ENCODE peak calls at places on chromosome 18, in five cellular contexts. One of them, this sample, is unnamed.

GRCh38 chr18:48833701-48834394 is 116.9 kb downstream of the SMAD7 start:
- DNase-seq in choroid plexus epithelial cell: no peak
- DNase-seq in fibroblast of the aortic adventitia: no peak
- DNase-seq in breast epithelium: no peak
- DNase-seq in H1: no peak
- DNase-seq in this sample: peak; percentile 37

GRCh38 chr18:78512080-78512601 is 467.5 kb upstream of the SALL3 start:
- DNase-seq in choroid plexus epithelial cell: no peak
- DNase-seq in fibroblast of the aortic adventitia: no peak
- DNase-seq in breast epithelium: no peak
- DNase-seq in H1: no peak
- DNase-seq in this sample: no peak

GRCh38 chr18:13649397-13650252 is 76.7 kb downstream of the FAM210A start:
- DNase-seq in choroid plexus epithelial cell: no peak
- DNase-seq in fibroblast of the aortic adventitia: no peak
- DNase-seq in breast epithelium: no peak
- DNase-seq in H1: no peak
- DNase-seq in this sample: no peak

GRCh38 chr18:8701546-8702118 is 3.7 kb upstream of the MTCL1 start:
- DNase-seq in choroid plexus epithelial cell: peak; percentile 89
- DNase-seq in fibroblast of the aortic adventitia: peak; percentile 87
- DNase-seq in breast epithelium: no peak
- DNase-seq in H1: no peak
- DNase-seq in this sample: peak; percentile 91

GRCh38 chr18:10518595-10519273 is 7.1 kb upstream of the NAPG start:
- DNase-seq in choroid plexus epithelial cell: peak; percentile 55
- DNase-seq in fibroblast of the aortic adventitia: peak; percentile 39
- DNase-seq in breast epithelium: no peak
- DNase-seq in H1: no peak
- DNase-seq in this sample: peak; percentile 52

GRCh38 chr18:73365018-73365417 is 497.2 kb upstream of the NETO1 start:
- DNase-seq in choroid plexus epithelial cell: peak; percentile 89
- DNase-seq in fibroblast of the aortic adventitia: peak; percentile 67
- DNase-seq in breast epithelium: no peak
- DNase-seq in H1: no peak
- DNase-seq in this sample: peak; percentile 41

GRCh38 chr18:43031169-43031568 is 84.3 kb downstream of the RIT2 start:
- DNase-seq in choroid plexus epithelial cell: peak; percentile 26
- DNase-seq in fibroblast of the aortic adventitia: no peak
- DNase-seq in breast epithelium: no peak
- DNase-seq in H1: no peak
- DNase-seq in this sample: no peak

GRCh38 chr18:58863539-58864145 is 1.0 kb upstream of the ZNF532 start:
- DNase-seq in choroid plexus epithelial cell: peak; percentile 55
- DNase-seq in fibroblast of the aortic adventitia: no peak
- DNase-seq in breast epithelium: no peak
- DNase-seq in H1: no peak
- DNase-seq in this sample: peak; percentile 44

GRCh38 chr18:41936471-41937134 is 18.4 kb upstream of the PIK3C3 start:
- DNase-seq in choroid plexus epithelial cell: peak; percentile 34
- DNase-seq in fibroblast of the aortic adventitia: no peak
- DNase-seq in breast epithelium: no peak
- DNase-seq in H1: no peak
- DNase-seq in this sample: no peak

GRCh38 chr18:9336827-9337226 is 2.3 kb downstream of the TWSG1 start:
- DNase-seq in choroid plexus epithelial cell: no peak
- DNase-seq in fibroblast of the aortic adventitia: no peak
- DNase-seq in breast epithelium: no peak
- DNase-seq in H1: no peak
- DNase-seq in this sample: no peak

GRCh38 chr18:48039769-48040215 is 109.3 kb upstream of the SMAD2 start:
- DNase-seq in choroid plexus epithelial cell: no peak
- DNase-seq in fibroblast of the aortic adventitia: no peak
- DNase-seq in breast epithelium: no peak
- DNase-seq in H1: no peak
- DNase-seq in this sample: no peak

GRCh38 chr18:12442946-12443345 is 35.2 kb downstream of the PRELID3A start:
- DNase-seq in choroid plexus epithelial cell: peak; percentile 46
- DNase-seq in fibroblast of the aortic adventitia: peak; percentile 34
- DNase-seq in breast epithelium: no peak
- DNase-seq in H1: no peak
- DNase-seq in this sample: peak; percentile 37

GRCh38 chr18:71405142-71405806 is 1116.4 kb downstream of the SOCS6 start:
- DNase-seq in choroid plexus epithelial cell: no peak
- DNase-seq in fibroblast of the aortic adventitia: no peak
- DNase-seq in breast epithelium: no peak
- DNase-seq in H1: no peak
- DNase-seq in this sample: no peak

GRCh38 chr18:37667836-37668235 is 102.2 kb upstream of the CELF4 start:
- DNase-seq in choroid plexus epithelial cell: no peak
- DNase-seq in fibroblast of the aortic adventitia: no peak
- DNase-seq in breast epithelium: no peak
- DNase-seq in H1: no peak
- DNase-seq in this sample: no peak
- H3K4me3 ChIP-seq in choroid plexus epithelial cell: no peak overlapping the region
- H3K4me3 ChIP-seq in fibroblast of the aortic adventitia: no peak overlapping the region
- H3K4me3 ChIP-seq in breast epithelium: no peak overlapping the region
- H3K4me3 ChIP-seq in H1: no peak overlapping the region
- H3K4me3 ChIP-seq in this sample: no peak overlapping the region

GRCh38 chr18:3151379-3152264 is 68.1 kb downstream of the MYOM1 start:
- DNase-seq in choroid plexus epithelial cell: peak; percentile 62
- DNase-seq in fibroblast of the aortic adventitia: peak; percentile 50
- DNase-seq in breast epithelium: no peak
- DNase-seq in H1: no peak
- DNase-seq in this sample: peak; percentile 63
- TF ChIP-seq CTCF in choroid plexus epithelial cell: peak; percentile 69
- TF ChIP-seq CTCF in fibroblast of the aortic adventitia: peak; percentile 78
- TF ChIP-seq CTCF in breast epithelium: peak; percentile 46
- TF ChIP-seq CTCF in H1: peak; percentile 52
- TF ChIP-seq CTCF in this sample: peak; percentile 82

GRCh38 chr18:50970006-50970405 is 2.2 kb downstream of the ELAC1 start:
- DNase-seq in choroid plexus epithelial cell: no peak
- DNase-seq in fibroblast of the aortic adventitia: no peak
- DNase-seq in breast epithelium: no peak
- DNase-seq in H1: no peak
- DNase-seq in this sample: no peak

GRCh38 chr18:50967714-50968661 is at the start of gene ELAC1:
- DNase-seq in choroid plexus epithelial cell: peak; percentile 81
- DNase-seq in fibroblast of the aortic adventitia: peak; percentile 78
- DNase-seq in breast epithelium: peak; percentile 56
- DNase-seq in H1: peak; percentile 33
- DNase-seq in this sample: peak; percentile 78

GRCh38 chr18:50973367-50974126 is 5.7 kb downstream of the ELAC1 start:
- DNase-seq in choroid plexus epithelial cell: peak; percentile 41
- DNase-seq in fibroblast of the aortic adventitia: peak; percentile 47
- DNase-seq in breast epithelium: no peak
- DNase-seq in H1: no peak
- DNase-seq in this sample: peak; percentile 71

DNA sequence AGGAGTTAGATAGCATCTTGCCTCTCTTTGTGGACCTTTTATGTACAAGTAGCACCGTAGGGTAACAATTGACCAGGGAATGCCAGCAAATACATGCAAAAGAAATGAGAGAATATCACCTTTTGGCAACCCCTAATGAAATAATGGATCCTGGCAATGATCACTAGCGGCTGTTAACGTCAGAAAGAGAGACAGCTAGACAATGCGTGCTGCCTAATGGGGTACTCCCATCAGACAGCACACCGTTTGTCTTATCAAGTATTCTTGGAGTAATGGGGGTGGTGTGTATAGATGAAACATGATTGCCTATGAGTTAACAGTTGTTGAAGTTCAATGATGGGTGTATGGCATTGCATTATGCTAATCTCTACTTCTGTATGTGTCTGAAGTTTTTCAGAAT is 1.6 kb downstream of the ELAC1 start:
- DNase-seq in choroid plexus epithelial cell: no peak
- DNase-seq in fibroblast of the aortic adventitia: no peak
- DNase-seq in breast epithelium: no peak
- DNase-seq in H1: no peak
- DNase-seq in this sample: no peak
- H3K4me3 ChIP-seq in choroid plexus epithelial cell: no peak overlapping the region
- H3K4me3 ChIP-seq in fibroblast of the aortic adventitia: peak overlapping the region; percentile 87
- H3K4me3 ChIP-seq in breast epithelium: no peak overlapping the region
- H3K4me3 ChIP-seq in H1: peak overlapping the region; percentile 91
- H3K4me3 ChIP-seq in this sample: peak overlapping the region; percentile 83

DNA sequence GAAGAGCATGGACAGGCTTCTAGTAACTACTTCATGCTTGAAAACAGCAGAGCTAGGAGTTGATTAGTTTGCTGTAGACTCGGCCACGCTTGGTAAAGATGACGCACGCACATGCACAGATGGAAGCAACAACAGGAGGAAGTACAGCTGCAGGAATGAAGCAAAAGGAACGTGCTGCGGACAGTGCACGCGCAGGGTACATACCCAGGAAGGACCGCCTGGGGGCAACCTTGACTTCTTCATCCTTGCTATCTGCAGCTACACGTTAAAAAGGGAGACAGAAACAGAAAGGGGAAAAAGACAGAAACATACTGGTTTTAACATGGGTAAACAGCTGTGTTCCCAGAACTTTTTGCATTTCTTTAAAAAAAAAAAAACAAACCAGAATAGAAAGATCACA is 17.7 kb downstream of the SLC66A2 start:
- DNase-seq in choroid plexus epithelial cell: peak; percentile 79
- DNase-seq in fibroblast of the aortic adventitia: no peak
- DNase-seq in breast epithelium: no peak
- DNase-seq in H1: no peak
- DNase-seq in this sample: peak; percentile 49
- TF ChIP-seq CTCF in choroid plexus epithelial cell: peak; percentile 58
- TF ChIP-seq CTCF in fibroblast of the aortic adventitia: no peak
- TF ChIP-seq CTCF in breast epithelium: no peak
- TF ChIP-seq CTCF in H1: peak; percentile 54
- TF ChIP-seq CTCF in this sample: peak; percentile 19

This sample was measured in fibroblast of pulmonary artery.